ENCODE peak calls at places on chromosome 19, in nine cellular contexts. J is ovary, A is WERI-Rb-1, Q is Panc1, F is neuronal stem cell, S is lower leg skin, M is GM23338, L is aorta, I is colonic mucosa. X is an unnamed sample.

GRCh38 chr19:56314018-56314583 is 538 bp downstream of the ZSCAN5A start:
- DNase-seq in J (no peak), A (peak; percentile 12), Q (no peak), F (no peak), S (no peak), M (peak; percentile 63), L (no peak), I (no peak), X (peak; percentile 52)

GRCh38 chr19:3320853-3321252 is 45.5 kb upstream of the NFIC start:
- DNase-seq in J (no peak), A (no peak), Q (no peak), F (no peak), S (no peak), M (no peak), L (peak; percentile 15), I (no peak), X (no peak)

GRCh38 chr19:13241321-13242104 is 91.3 kb downstream of the IER2 start:
- DNase-seq in J (no peak), A (no peak), Q (no peak), F (no peak), S (no peak), M (peak; percentile 59), L (no peak), I (no peak), X (peak; percentile 71)

GRCh38 chr19:57802269-57802668 is 12.4 kb downstream of the ZNF552 start:
- DNase-seq in J (no peak), A (no peak), Q (no peak), F (no peak), S (no peak), M (peak; percentile 55), L (no peak), I (no peak), X (peak; percentile 38)

GRCh38 chr19:3146677-3147100 is 10.9 kb downstream of the GNA15 start:
- DNase-seq in J (no peak), A (peak; percentile 63), Q (peak; percentile 30), F (no peak), S (no peak), M (peak; percentile 58), L (peak; percentile 60), I (peak; percentile 43), X (peak; percentile 92)

GRCh38 chr19:35052599-35053190 is 11.2 kb downstream of the HPN start:
- DNase-seq in J (no peak), A (no peak), Q (no peak), F (no peak), S (no peak), M (no peak), L (no peak), I (no peak), X (peak; percentile 16)

GRCh38 chr19:18967358-18968146 is 26.5 kb upstream of the HOMER3 start:
- DNase-seq in J (no peak), A (no peak), Q (no peak), F (no peak), S (peak; percentile 96), M (peak; percentile 17), L (peak; percentile 85), I (peak; percentile 41), X (no peak)

GRCh38 chr19:51729781-51730180 is 6.0 kb upstream of the HAS1 start:
- DNase-seq in J (no peak), A (no peak), Q (no peak), F (no peak), S (no peak), M (no peak), L (no peak), I (no peak), X (no peak)

GRCh38 chr19:28577666-28578065 is 635.3 kb downstream of the UQCRFS1 start:
- DNase-seq in J (no peak), A (no peak), Q (no peak), F (no peak), S (peak; percentile 72), M (no peak), L (no peak), I (no peak), X (no peak)

GRCh38 chr19:9309974-9310446 is 372 bp upstream of the ZNF699 start:
- DNase-seq in J (peak; percentile 95), A (peak; percentile 97), Q (peak; percentile 89), F (no peak), S (peak; percentile 98), M (peak; percentile 99), L (peak; percentile 95), I (peak; percentile 95), X (peak; percentile 91)

GRCh38 chr19:5290336-5291262 is 50.0 kb downstream of the PTPRS start:
- DNase-seq in J (no peak), A (no peak), Q (no peak), F (no peak), S (no peak), M (no peak), L (no peak), I (no peak), X (peak; percentile 63)

GRCh38 chr19:5403968-5404640 is 51.1 kb upstream of the ZNRF4 start:
- DNase-seq in J (peak; percentile 83), A (no peak), Q (peak; percentile 2), F (peak; percentile 95), S (peak; percentile 89), M (peak; percentile 98), L (peak; percentile 86), I (peak; percentile 75), X (peak; percentile 92)

GRCh38 chr19:30163663-30164062 is 208.5 kb upstream of the ZNF536 start:
- DNase-seq in J (no peak), A (no peak), Q (no peak), F (no peak), S (no peak), M (no peak), L (no peak), I (no peak), X (no peak)

GRCh38 chr19:29988351-29988750 is 46.3 kb downstream of the URI1 start:
- DNase-seq in J (no peak), A (peak; percentile 35), Q (no peak), F (no peak), S (no peak), M (peak; percentile 81), L (no peak), I (no peak), X (peak; percentile 22)

DNA sequence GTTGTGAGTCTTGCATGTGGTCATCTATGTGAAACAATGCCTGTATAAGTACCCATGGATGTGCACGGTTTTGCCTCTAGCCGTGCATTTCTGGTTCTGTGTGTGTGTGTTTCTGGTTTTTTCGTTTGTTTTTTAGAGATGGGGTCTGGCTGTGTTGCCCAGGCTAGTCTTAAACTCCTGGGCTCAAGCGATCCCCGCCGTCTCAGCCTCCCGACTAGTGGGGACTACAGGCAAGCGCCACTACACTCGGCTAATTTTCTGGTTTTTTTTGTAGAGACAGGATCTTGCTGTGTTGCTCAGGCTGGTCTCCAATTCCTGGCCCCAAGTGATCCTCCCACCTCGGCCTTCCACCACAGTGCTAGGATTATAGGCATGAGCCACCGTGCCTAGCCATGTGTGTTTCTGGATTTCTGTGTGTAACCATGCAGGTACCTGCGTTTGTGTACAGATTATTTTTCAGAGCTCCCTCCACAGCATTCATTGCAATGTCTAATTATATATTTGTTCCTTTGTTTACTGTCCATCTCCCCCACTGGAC is 15.9 kb upstream of the FOSB start:
- DNase-seq in J (no peak), A (no peak), Q (no peak), F (no peak), S (no peak), M (no peak), L (no peak), I (no peak), X (no peak)
- H3K4me3 ChIP-seq in J (no peak overlapping the region), A (no peak overlapping the region), Q (no peak overlapping the region), F (no peak overlapping the region), S (no peak overlapping the region), M (no peak overlapping the region), L (no peak overlapping the region), I (no peak overlapping the region), X (no peak overlapping the region)

DNA sequence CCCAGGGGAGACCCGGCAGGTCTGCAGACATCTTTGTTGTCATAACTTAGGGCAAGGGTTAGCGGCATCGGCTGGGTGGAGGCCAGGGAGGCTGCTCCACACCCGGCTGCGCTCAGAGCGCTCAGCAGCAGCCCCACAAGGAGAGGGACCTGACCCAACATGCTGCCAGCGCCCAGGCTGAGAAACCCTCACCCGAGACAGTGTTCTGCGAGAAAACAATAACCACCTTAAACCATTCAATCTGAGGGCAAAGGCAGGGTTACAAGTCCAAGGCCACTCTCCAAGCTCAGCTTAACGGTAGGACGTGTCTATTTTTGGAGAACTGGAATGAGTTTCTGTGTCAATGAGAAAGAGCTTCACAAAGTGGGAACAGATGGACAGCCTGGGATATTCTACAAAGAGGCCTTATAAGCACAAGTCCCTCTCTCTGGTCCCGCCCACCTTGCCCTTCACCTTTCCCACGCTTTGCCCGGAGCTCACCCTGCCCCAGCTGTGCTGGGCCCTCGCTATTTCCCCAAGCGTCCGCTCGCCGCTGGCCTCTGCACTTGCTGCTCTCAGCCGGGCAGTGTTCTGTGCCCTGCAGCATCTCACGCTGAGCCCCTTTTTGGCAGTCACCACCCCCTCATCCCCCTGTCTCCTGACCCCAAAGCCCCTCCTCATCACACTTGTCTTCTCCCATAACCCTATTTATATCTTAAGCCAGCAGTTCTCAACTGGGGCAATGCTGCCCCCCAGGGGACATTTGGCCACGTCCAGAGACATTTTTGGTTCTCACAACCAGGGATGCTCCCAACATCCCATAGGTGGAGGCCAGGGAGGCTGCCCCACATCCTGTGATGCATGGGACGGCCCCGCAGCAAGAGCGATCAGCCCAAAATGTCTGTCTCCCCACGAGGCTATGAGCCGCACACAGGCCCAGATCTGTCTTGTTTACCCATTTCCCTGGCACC is 17.6 kb downstream of the PPP1R12C start:
- DNase-seq in J (no peak), A (peak; percentile 68), Q (no peak), F (no peak), S (no peak), M (peak; percentile 79), L (peak; percentile 12), I (no peak), X (peak; percentile 82)
- H3K4me3 ChIP-seq in J (no peak overlapping the region), A (no peak overlapping the region), Q (no peak overlapping the region), F (no peak overlapping the region), S (no peak overlapping the region), M (no peak overlapping the region), L (no peak overlapping the region), I (no peak overlapping the region), X (no peak overlapping the region)

DNA sequence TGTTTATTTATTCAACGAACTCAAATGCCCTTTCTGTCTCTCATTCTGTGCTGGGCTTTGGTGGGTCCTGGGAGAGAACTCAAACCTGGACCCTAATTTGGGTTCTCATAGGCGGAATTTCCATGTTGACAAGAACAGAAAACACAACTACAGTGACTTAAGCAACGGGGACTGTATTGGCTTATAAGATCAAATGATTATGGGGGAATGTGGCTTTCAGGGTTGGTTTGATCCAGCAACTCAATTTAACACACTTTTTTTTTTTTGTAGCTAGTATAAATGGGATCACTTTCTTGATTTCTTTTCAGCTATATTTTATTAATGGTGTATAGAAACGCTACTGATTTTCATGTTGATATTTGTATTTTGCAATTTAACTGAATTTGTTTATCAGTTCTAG is 9.9 kb downstream of the FCHO1 start:
- DNase-seq in J (no peak), A (no peak), Q (no peak), F (no peak), S (no peak), M (no peak), L (no peak), I (no peak), X (no peak)
- H3K4me3 ChIP-seq in J (no peak overlapping the region), A (no peak overlapping the region), Q (no peak overlapping the region), F (no peak overlapping the region), S (no peak overlapping the region), M (no peak overlapping the region), L (no peak overlapping the region), I (no peak overlapping the region), X (no peak overlapping the region)

DNA sequence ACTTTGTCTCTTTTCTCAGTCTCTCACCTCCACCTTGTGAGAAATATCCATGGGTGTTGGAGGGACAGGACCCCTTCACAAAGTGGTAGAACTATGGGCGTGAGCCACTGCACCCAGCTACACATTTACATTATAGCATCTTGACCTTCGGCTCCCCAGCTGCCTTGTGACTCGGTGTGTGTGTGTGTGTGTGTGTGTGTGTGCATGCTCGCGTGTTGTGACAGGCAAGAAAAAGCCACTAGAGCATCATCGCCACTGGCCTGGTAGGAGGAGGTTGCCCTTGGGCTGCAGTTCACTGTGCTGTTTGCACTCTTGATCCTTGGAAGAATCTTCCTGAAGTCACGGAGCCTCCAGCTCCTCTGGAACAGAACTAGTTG is 13.7 kb upstream of the ZNF888 start:
- DNase-seq in J (no peak), A (no peak), Q (no peak), F (no peak), S (peak; percentile 17), M (no peak), L (no peak), I (peak; percentile 45), X (no peak)
- H3K4me3 ChIP-seq in J (no peak overlapping the region), A (no peak overlapping the region), Q (no peak overlapping the region), F (no peak overlapping the region), S (no peak overlapping the region), M (no peak overlapping the region), L (no peak overlapping the region), I (no peak overlapping the region), X (no peak overlapping the region)